ENCODE peak calls at places on chromosomes 1 and 21, in six cellular contexts. One of them, this sample, is unnamed. For H3K4me1, the result is how much of the 10 kb centered on the place peaks cover.

GRCh38 chr21:31299291-31300147 is 44.5 kb downstream of the TIAM1 start:
- DNase-seq in heart left ventricle: no peak
- DNase-seq in adrenal gland: no peak
- DNase-seq in spleen: no peak
- DNase-seq in body of pancreas: no peak
- DNase-seq in IMR-90: no peak
- DNase-seq in this sample: no peak

GRCh38 chr21:26120833-26121232 is 49.7 kb downstream of the APP start:
- DNase-seq in heart left ventricle: no peak
- DNase-seq in adrenal gland: no peak
- DNase-seq in spleen: no peak
- DNase-seq in body of pancreas: no peak
- DNase-seq in IMR-90: no peak
- DNase-seq in this sample: no peak

GRCh38 chr1:229578168-229579100 is 19.9 kb upstream of the ABCB10 start:
- DNase-seq in heart left ventricle: no peak
- DNase-seq in adrenal gland: no peak
- DNase-seq in spleen: no peak
- DNase-seq in body of pancreas: no peak
- DNase-seq in IMR-90: no peak
- DNase-seq in this sample: no peak

GRCh38 chr1:201226178-201226514 is 35.5 kb downstream of the IGFN1 start:
- DNase-seq in heart left ventricle: no peak
- DNase-seq in adrenal gland: no peak
- DNase-seq in spleen: no peak
- DNase-seq in body of pancreas: no peak
- DNase-seq in IMR-90: no peak
- DNase-seq in this sample: no peak

GRCh38 chr1:91511386-91511785 is 10.7 kb downstream of the CDC7 start:
- DNase-seq in heart left ventricle: no peak
- DNase-seq in adrenal gland: no peak
- DNase-seq in spleen: no peak
- DNase-seq in body of pancreas: no peak
- DNase-seq in IMR-90: peak
- DNase-seq in this sample: no peak

GRCh38 chr1:12810691-12811408 is 19.7 kb downstream of the PRAMEF1 start:
- DNase-seq in heart left ventricle: no peak
- DNase-seq in adrenal gland: no peak
- DNase-seq in spleen: no peak
- DNase-seq in body of pancreas: no peak
- DNase-seq in IMR-90: no peak
- DNase-seq in this sample: no peak

GRCh38 chr1:22031214-22031962 is 21.1 kb upstream of the CDC42 start:
- DNase-seq in heart left ventricle: peak
- DNase-seq in adrenal gland: no peak
- DNase-seq in spleen: no peak
- DNase-seq in body of pancreas: no peak
- DNase-seq in IMR-90: no peak
- DNase-seq in this sample: peak

GRCh38 chr1:100604372-100604771 is 66.4 kb downstream of the GPR88 start:
- DNase-seq in heart left ventricle: no peak
- DNase-seq in adrenal gland: no peak
- DNase-seq in spleen: no peak
- DNase-seq in body of pancreas: no peak
- DNase-seq in IMR-90: no peak
- DNase-seq in this sample: no peak

GRCh38 chr1:180231506-180232420 is 1.7 kb downstream of the LHX4 start:
- DNase-seq in heart left ventricle: no peak
- DNase-seq in adrenal gland: peak
- DNase-seq in spleen: no peak
- DNase-seq in body of pancreas: peak
- DNase-seq in IMR-90: peak
- DNase-seq in this sample: peak

GRCh38 chr1:202213361-202214088 is 19.9 kb downstream of the LGR6 start:
- DNase-seq in heart left ventricle: no peak
- DNase-seq in adrenal gland: no peak
- DNase-seq in spleen: no peak
- DNase-seq in body of pancreas: no peak
- DNase-seq in IMR-90: no peak
- DNase-seq in this sample: no peak

GRCh38 chr1:235093013-235093618 is 35.5 kb downstream of the TOMM20 start:
- DNase-seq in heart left ventricle: peak
- DNase-seq in adrenal gland: peak
- DNase-seq in spleen: no peak
- DNase-seq in body of pancreas: peak
- DNase-seq in IMR-90: peak
- DNase-seq in this sample: no peak

GRCh38 chr1:26363549-26364448 is 8.8 kb downstream of the ZNF683 start:
- DNase-seq in heart left ventricle: peak
- DNase-seq in adrenal gland: peak
- DNase-seq in spleen: peak
- DNase-seq in body of pancreas: peak
- DNase-seq in IMR-90: peak
- DNase-seq in this sample: peak

GRCh38 chr1:207304710-207305151 is 16.7 kb upstream of the CD55 start:
- DNase-seq in heart left ventricle: no peak
- DNase-seq in adrenal gland: no peak
- DNase-seq in spleen: no peak
- DNase-seq in body of pancreas: no peak
- DNase-seq in IMR-90: peak
- DNase-seq in this sample: no peak

GRCh38 chr1:24861821-24862727 is 68.0 kb downstream of the RUNX3 start:
- DNase-seq in heart left ventricle: no peak
- DNase-seq in adrenal gland: no peak
- DNase-seq in spleen: no peak
- DNase-seq in body of pancreas: no peak
- DNase-seq in IMR-90: no peak
- DNase-seq in this sample: peak

GRCh38 chr1:3453203-3453761 is 1.2 kb upstream of the ARHGEF16 start:
- DNase-seq in heart left ventricle: peak
- DNase-seq in adrenal gland: peak
- DNase-seq in spleen: peak
- DNase-seq in body of pancreas: peak
- DNase-seq in IMR-90: peak
- DNase-seq in this sample: peak

GRCh38 chr1:204925701-204926100 is 55.0 kb downstream of the NFASC start:
- DNase-seq in heart left ventricle: no peak
- DNase-seq in adrenal gland: no peak
- DNase-seq in spleen: no peak
- DNase-seq in body of pancreas: no peak
- DNase-seq in IMR-90: no peak
- DNase-seq in this sample: no peak

GRCh38 chr1:31371560-31371959 is 1.3 kb downstream of the FABP3 start:
- DNase-seq in heart left ventricle: no peak
- DNase-seq in adrenal gland: peak
- DNase-seq in spleen: no peak
- DNase-seq in body of pancreas: peak
- DNase-seq in IMR-90: no peak
- DNase-seq in this sample: no peak

GRCh38 chr1:182032251-182032650 is 29.3 kb downstream of the ZNF648 start:
- DNase-seq in heart left ventricle: no peak
- DNase-seq in adrenal gland: no peak
- DNase-seq in spleen: no peak
- DNase-seq in body of pancreas: no peak
- DNase-seq in IMR-90: no peak
- DNase-seq in this sample: no peak

GRCh38 chr1:72846891-72847290 is 564.6 kb upstream of the NEGR1 start:
- DNase-seq in heart left ventricle: no peak
- DNase-seq in adrenal gland: no peak
- DNase-seq in spleen: no peak
- DNase-seq in body of pancreas: no peak
- DNase-seq in IMR-90: no peak
- DNase-seq in this sample: no peak

GRCh38 chr1:172826096-172826741 is 167.3 kb downstream of the FASLG start:
- DNase-seq in heart left ventricle: no peak
- DNase-seq in adrenal gland: peak
- DNase-seq in spleen: no peak
- DNase-seq in body of pancreas: no peak
- DNase-seq in IMR-90: peak
- DNase-seq in this sample: no peak

GRCh38 chr1:40837601-40838000 is 24.6 kb downstream of the CITED4 start:
- DNase-seq in heart left ventricle: no peak
- DNase-seq in adrenal gland: no peak
- DNase-seq in spleen: no peak
- DNase-seq in body of pancreas: no peak
- DNase-seq in IMR-90: no peak
- DNase-seq in this sample: no peak

GRCh38 chr1:175536921-175537320 is 206.5 kb downstream of the TNR start:
- DNase-seq in heart left ventricle: no peak
- DNase-seq in adrenal gland: no peak
- DNase-seq in spleen: no peak
- DNase-seq in body of pancreas: no peak
- DNase-seq in IMR-90: no peak
- DNase-seq in this sample: no peak

GRCh38 chr1:176032040-176032645 is 174.9 kb downstream of the COP1 start:
- DNase-seq in heart left ventricle: no peak
- DNase-seq in adrenal gland: no peak
- DNase-seq in spleen: no peak
- DNase-seq in body of pancreas: no peak
- DNase-seq in IMR-90: no peak
- DNase-seq in this sample: no peak

GRCh38 chr1:205477759-205478247 is 22.0 kb upstream of the BLACAT1 start:
- DNase-seq in heart left ventricle: peak
- DNase-seq in adrenal gland: peak
- DNase-seq in spleen: no peak
- DNase-seq in body of pancreas: peak
- DNase-seq in IMR-90: peak
- DNase-seq in this sample: no peak

GRCh38 chr1:93575586-93576271 is 105.9 kb downstream of the BCAR3 start:
- DNase-seq in heart left ventricle: no peak
- DNase-seq in adrenal gland: no peak
- DNase-seq in spleen: no peak
- DNase-seq in body of pancreas: peak
- DNase-seq in IMR-90: no peak
- DNase-seq in this sample: no peak

GRCh38 chr1:87888456-87888855 is 559.8 kb downstream of the LMO4 start:
- DNase-seq in heart left ventricle: no peak
- DNase-seq in adrenal gland: no peak
- DNase-seq in spleen: no peak
- DNase-seq in body of pancreas: no peak
- DNase-seq in IMR-90: no peak
- DNase-seq in this sample: no peak

GRCh38 chr1:21216835-21217811 is 40.4 kb upstream of the EIF4G3 start:
- DNase-seq in heart left ventricle: peak
- DNase-seq in adrenal gland: peak
- DNase-seq in spleen: peak
- DNase-seq in body of pancreas: peak
- DNase-seq in IMR-90: peak
- DNase-seq in this sample: peak

GRCh38 chr21:34592573-34592972 is 22.3 kb downstream of the RCAN1 start:
- DNase-seq in heart left ventricle: no peak
- DNase-seq in adrenal gland: no peak
- DNase-seq in spleen: no peak
- DNase-seq in body of pancreas: no peak
- DNase-seq in IMR-90: no peak
- DNase-seq in this sample: no peak
- TF ChIP-seq POLR2A in heart left ventricle: no peak
- TF ChIP-seq POLR2A in adrenal gland: no peak
- TF ChIP-seq POLR2A in spleen: no peak
- TF ChIP-seq POLR2A in body of pancreas: no peak
- TF ChIP-seq POLR2A in IMR-90: no peak
- TF ChIP-seq POLR2A in this sample: no peak

GRCh38 chr1:116374340-116375164 is 1.5 kb downstream of the ATP1A1 start:
- DNase-seq in heart left ventricle: no peak
- DNase-seq in adrenal gland: no peak
- DNase-seq in spleen: peak
- DNase-seq in body of pancreas: peak
- DNase-seq in IMR-90: no peak
- DNase-seq in this sample: peak

GRCh38 chr1:116373451-116374339 is 651 bp downstream of the ATP1A1 start:
- DNase-seq in heart left ventricle: peak
- DNase-seq in adrenal gland: peak
- DNase-seq in spleen: peak
- DNase-seq in body of pancreas: peak
- DNase-seq in IMR-90: peak
- DNase-seq in this sample: peak

GRCh38 chr1:116372186-116372585 is 858 bp upstream of the ATP1A1 start:
- DNase-seq in heart left ventricle: no peak
- DNase-seq in adrenal gland: no peak
- DNase-seq in spleen: no peak
- DNase-seq in body of pancreas: no peak
- DNase-seq in IMR-90: no peak
- DNase-seq in this sample: no peak

GRCh38 chr1:116375165-116375883 is 2.3 kb downstream of the ATP1A1 start:
- DNase-seq in heart left ventricle: no peak
- DNase-seq in adrenal gland: no peak
- DNase-seq in spleen: no peak
- DNase-seq in body of pancreas: peak
- DNase-seq in IMR-90: no peak
- DNase-seq in this sample: no peak

DNA sequence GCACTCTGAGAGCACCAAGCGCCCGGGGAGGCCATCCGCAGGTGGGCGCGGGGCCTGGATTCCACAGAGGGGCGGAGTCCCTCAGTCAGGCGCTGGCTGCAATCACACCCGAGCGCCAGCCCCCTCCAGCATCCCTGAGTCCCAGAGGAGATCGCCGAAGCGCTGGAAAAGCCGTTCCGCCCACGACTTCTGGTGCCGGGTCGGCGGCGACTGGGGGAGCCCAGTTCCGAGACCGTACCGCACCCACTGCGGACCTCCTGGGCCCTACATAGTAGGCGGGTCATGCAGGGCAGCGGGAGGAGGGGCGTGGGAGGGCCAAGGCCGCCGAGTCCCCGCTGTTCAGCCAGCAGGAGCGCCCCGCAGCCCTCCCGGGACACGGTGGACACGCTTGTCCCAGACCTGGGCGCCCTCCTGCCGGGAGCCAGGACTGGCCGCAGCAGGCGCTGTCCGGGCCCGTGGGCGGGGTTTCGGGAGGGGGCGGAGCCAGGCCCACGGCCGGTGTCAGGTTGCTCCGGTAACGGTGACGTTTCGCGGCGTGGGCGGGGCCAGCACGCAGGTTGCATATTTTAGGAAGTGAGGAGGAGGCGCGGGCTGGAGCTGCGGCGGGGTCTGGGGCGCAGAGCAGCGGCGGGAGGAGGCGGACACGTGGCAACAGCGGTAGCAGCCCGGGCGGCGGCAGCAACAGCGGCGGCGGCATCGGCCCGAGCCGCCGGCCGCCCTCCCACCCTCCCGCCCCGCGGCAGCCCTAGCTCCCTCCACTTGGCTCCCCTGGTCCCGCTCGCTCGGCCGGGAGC is at the start of gene ATP1A1:
- DNase-seq in heart left ventricle: peak
- DNase-seq in adrenal gland: peak
- DNase-seq in spleen: peak
- DNase-seq in body of pancreas: peak
- DNase-seq in IMR-90: peak
- DNase-seq in this sample: peak
- H3K27ac ChIP-seq in heart left ventricle: peak
- H3K27ac ChIP-seq in adrenal gland: peak
- H3K27ac ChIP-seq in spleen: peak
- H3K27ac ChIP-seq in body of pancreas: peak
- H3K27ac ChIP-seq in IMR-90: peak
- H3K27ac ChIP-seq in this sample: peak

GRCh38 chr21:45365608-45366241 is 39.2 kb upstream of the COL18A1 start:
- DNase-seq in heart left ventricle: no peak
- DNase-seq in adrenal gland: no peak
- DNase-seq in spleen: no peak
- DNase-seq in body of pancreas: peak
- DNase-seq in IMR-90: peak
- DNase-seq in this sample: no peak
- H3K4me1 ChIP-seq in heart left ventricle: under half
- H3K4me1 ChIP-seq in adrenal gland: under half
- H3K4me1 ChIP-seq in spleen: under half
- H3K4me1 ChIP-seq in body of pancreas: under half
- H3K4me1 ChIP-seq in IMR-90: under half
- H3K4me1 ChIP-seq in this sample: under half

GRCh38 chr1:153617677-153618076 is 1.6 kb upstream of the S100A14 start:
- DNase-seq in heart left ventricle: peak
- DNase-seq in adrenal gland: no peak
- DNase-seq in spleen: peak
- DNase-seq in body of pancreas: peak
- DNase-seq in IMR-90: no peak
- DNase-seq in this sample: peak
- TF ChIP-seq POLR2A in heart left ventricle: no peak
- TF ChIP-seq POLR2A in adrenal gland: no peak
- TF ChIP-seq POLR2A in spleen: no peak
- TF ChIP-seq POLR2A in body of pancreas: no peak
- TF ChIP-seq POLR2A in IMR-90: no peak
- TF ChIP-seq POLR2A in this sample: peak